ENCODE peak calls at places on chromosome 20, in six cellular contexts. G is left ventricle myocardium inferior, H is ovary, V is HepG2, S is B cell, N is foreskin keratinocyte. Y is an unnamed sample.

GRCh38 chr20:35327074-35327976 is 35.1 kb upstream of the FAM83C start:
- DNase-seq in G (no peak), H (no peak), V (peak; percentile 100), S (no peak), N (no peak), Y (no peak)

GRCh38 chr20:56590888-56591287 is 38.2 kb upstream of the TFAP2C start:
- DNase-seq in G (no peak), H (no peak), V (no peak), S (no peak), N (no peak), Y (no peak)

GRCh38 chr20:62238569-62239277 is 402 bp downstream of the OSBPL2 start:
- DNase-seq in G (no peak), H (peak; percentile 50), V (no peak), S (no peak), N (no peak), Y (no peak)

GRCh38 chr20:24620937-24621519 is 151.6 kb downstream of the SYNDIG1 start:
- DNase-seq in G (no peak), H (no peak), V (no peak), S (no peak), N (no peak), Y (no peak)

GRCh38 chr20:33647603-33648395 is 14.3 kb upstream of the C20orf144 start:
- DNase-seq in G (peak; percentile 14), H (no peak), V (no peak), S (no peak), N (no peak), Y (peak; percentile 76)

GRCh38 chr20:33021879-33022732 is 9.3 kb upstream of the BPIFB6 start:
- DNase-seq in G (no peak), H (no peak), V (no peak), S (no peak), N (no peak), Y (no peak)

GRCh38 chr20:32359633-32360332 is 1.7 kb downstream of the ASXL1 start:
- DNase-seq in G (no peak), H (no peak), V (no peak), S (no peak), N (no peak), Y (no peak)

GRCh38 chr20:43388267-43389081 is 69.2 kb upstream of the SRSF6 start:
- DNase-seq in G (peak; percentile 81), H (no peak), V (no peak), S (no peak), N (no peak), Y (no peak)

GRCh38 chr20:24720957-24721356 is 228.1 kb upstream of the CST7 start:
- DNase-seq in G (no peak), H (no peak), V (no peak), S (no peak), N (no peak), Y (no peak)

GRCh38 chr20:33871362-33871761 is 60.2 kb downstream of the CHMP4B start:
- DNase-seq in G (no peak), H (peak; percentile 39), V (no peak), S (no peak), N (no peak), Y (no peak)

GRCh38 chr20:828987-829386 is 4.5 kb upstream of the FAM110A start:
- DNase-seq in G (no peak), H (no peak), V (no peak), S (no peak), N (no peak), Y (no peak)

GRCh38 chr20:61099786-61100185 is 152.3 kb upstream of the CDH4 start:
- DNase-seq in G (no peak), H (no peak), V (no peak), S (no peak), N (no peak), Y (no peak)

GRCh38 chr20:4815618-4816017 is 93.9 kb downstream of the PRND start:
- DNase-seq in G (no peak), H (no peak), V (no peak), S (no peak), N (no peak), Y (no peak)

GRCh38 chr20:3778976-3779375 is 2.3 kb downstream of the SPEF1 start:
- DNase-seq in G (no peak), H (no peak), V (no peak), S (no peak), N (no peak), Y (no peak)

GRCh38 chr20:3782597-3782996 is 1.3 kb upstream of the SPEF1 start:
- DNase-seq in G (no peak), H (no peak), V (no peak), S (no peak), N (no peak), Y (no peak)

GRCh38 chr20:3783516-3784225 is 2.4 kb upstream of the SPEF1 start:
- DNase-seq in G (no peak), H (no peak), V (no peak), S (no peak), N (no peak), Y (no peak)

GRCh38 chr20:3783068-3783489 is 1.8 kb upstream of the SPEF1 start:
- DNase-seq in G (no peak), H (no peak), V (no peak), S (no peak), N (no peak), Y (no peak)

DNA sequence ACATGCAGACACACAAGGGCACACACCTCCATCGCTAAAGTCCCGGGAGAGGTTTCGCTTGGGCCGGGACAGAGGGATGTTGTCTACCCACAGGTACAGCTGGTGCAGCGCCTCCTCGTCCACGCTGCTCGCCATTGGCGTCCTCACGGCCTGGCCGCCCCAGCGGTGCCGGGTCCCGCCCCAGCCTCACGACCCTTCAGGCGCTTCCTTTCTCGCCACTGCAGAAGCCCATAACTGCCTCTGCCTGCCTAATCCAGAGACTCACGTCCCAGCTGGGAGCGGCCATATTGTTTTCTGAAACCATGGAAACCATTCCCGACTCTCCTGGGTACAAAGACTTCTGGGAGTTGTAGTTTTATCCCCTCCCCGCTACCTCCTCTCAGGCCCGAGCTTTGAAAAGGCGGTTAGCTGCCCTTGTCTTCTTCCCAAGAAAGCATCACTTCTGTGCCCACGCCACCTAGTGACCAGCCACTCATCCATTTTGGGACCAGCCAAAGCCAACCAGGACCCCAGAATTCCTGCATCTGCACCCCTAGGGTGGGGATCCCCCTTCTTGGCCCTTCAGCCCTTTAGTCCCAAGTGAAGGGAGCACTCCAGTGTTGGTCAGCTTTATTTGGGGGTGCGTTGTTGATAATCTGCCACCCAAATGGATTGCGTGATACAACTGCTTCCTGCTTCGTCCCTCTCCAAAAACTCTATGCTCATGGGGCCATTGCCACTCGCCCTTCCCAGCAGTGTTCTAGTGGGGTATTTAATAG is at the start of gene SPEF1:
- DNase-seq in G (peak; percentile 62), H (peak; percentile 78), V (peak; percentile 98), S (peak; percentile 89), N (peak; percentile 65), Y (peak; percentile 88)
- TF ChIP-seq CTCF in G (peak; percentile 44), H (no peak), V (peak; percentile 79), S (no peak), N (peak; percentile 60), Y (peak; percentile 34)

GRCh38 chr20:36847710-36848040 is 28.3 kb upstream of the TLDC2 start:
- DNase-seq in G (no peak), H (no peak), V (no peak), S (no peak), N (no peak), Y (no peak)
- TF ChIP-seq CTCF in G (no peak), H (no peak), V (no peak), S (no peak), N (no peak), Y (no peak)

DNA sequence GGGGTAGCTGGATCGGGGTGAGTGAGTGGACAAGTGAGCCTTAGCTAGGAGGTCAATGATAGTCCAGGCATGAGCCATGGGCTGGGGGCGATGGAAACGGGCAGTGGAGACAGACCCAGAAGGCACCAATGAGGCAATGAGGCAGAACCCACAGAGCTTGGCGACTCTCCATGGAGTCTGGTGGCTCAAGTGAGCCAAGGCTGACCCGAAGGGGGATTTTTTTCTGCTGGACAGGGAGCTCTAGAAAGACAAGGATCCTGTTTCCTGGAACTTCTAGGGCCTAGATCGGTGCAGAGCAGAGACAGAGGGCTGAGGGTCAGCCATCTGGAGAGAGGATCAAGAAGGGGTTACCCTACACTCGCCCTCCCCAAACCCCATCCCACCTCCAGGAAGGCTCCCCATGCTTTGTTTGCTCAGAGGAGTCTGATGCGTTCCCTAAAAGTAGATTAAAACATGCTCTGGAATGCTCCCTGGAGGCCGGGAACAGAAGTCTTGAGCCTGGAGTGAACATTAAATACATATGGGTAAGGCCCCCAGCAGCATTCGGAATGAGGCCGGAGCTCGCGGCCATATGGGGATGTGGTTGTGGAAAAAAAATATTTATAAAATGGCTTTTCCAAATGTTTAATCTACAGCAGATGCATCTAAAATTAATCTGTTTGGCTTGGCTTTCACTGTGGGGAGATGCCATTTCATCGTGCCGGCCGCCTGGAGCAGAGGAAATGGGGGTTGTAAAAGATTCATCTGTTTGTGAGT is 237.8 kb upstream of the PMEPA1 start:
- DNase-seq in G (peak; percentile 34), H (no peak), V (no peak), S (no peak), N (no peak), Y (no peak)
- TF ChIP-seq CTCF in G (peak; percentile 11), H (no peak), V (no peak), S (no peak), N (no peak), Y (no peak)

DNA sequence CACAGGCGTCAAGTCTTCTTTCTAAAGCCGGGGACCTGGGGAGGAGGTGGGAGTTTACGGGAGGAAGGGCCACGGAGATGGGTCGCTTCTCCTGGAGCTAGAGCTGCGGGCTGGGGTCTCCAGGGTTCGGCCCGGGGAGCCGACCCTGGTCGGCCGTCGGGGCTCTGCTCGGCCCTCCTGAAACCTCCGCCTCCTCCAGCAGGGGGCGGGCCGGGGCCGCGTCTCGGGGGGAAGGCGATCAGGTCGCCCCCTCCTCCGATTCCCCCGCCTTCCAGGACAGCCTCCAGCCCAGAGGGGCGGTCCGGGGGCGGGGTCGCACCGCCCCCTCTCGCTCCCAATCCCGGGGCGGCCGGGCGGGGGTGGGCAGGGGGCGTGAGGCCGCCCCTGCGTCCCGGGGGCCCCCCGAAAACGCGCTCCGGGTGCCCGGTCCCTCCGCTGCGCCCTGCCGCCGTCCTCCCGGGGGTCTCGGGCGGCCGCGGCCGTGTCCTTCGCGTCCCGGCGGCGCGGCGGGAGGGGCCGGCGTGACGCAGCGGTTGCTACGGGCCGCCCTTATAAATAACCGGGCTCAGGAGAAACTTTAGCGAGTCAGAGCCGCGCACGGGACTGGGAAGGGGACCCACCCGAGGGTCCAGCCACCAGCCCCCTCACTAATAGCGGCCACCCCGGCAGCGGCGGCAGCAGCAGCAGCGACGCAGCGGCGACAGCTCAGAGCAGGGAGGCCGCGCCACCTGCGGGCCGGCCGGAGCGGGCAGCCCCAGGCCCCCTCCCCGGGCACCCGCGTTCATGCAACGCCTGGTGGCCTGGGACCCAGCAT is at the start of gene CEBPB:
- DNase-seq in G (peak; percentile 88), H (peak; percentile 96), V (peak; percentile 90), S (peak; percentile 98), N (peak; percentile 34), Y (peak; percentile 93)
- TF ChIP-seq CTCF in G (peak; percentile 82), H (peak; percentile 72), V (peak; percentile 96), S (peak; percentile 75), N (peak; percentile 77), Y (peak; percentile 44)

GRCh38 chr20:15482525-15482924 is 1090.7 kb downstream of the KIF16B start:
- DNase-seq in G (no peak), H (no peak), V (no peak), S (no peak), N (no peak), Y (no peak)
- TF ChIP-seq CTCF in G (no peak), H (no peak), V (no peak), S (no peak), N (peak; percentile 38), Y (no peak)

GRCh38 chr20:45415822-45416637 is at the start of gene PIGT:
- DNase-seq in G (peak; percentile 86), H (peak; percentile 75), V (peak; percentile 93), S (peak; percentile 82), N (peak; percentile 38), Y (peak; percentile 91)
- TF ChIP-seq CTCF in G (no peak), H (no peak), V (peak; percentile 38), S (no peak), N (no peak), Y (no peak)

Y was measured in GM13976.